ENCODE peak calls at places on chromosomes 3 and 15, in four cellular contexts. One of them, this sample, is unnamed.

GRCh38 chr3:189167027-189167766 is 4.6 kb upstream of the TPRG1 start:
- DNase-seq in GM23338: peak
- DNase-seq in iris pigment epithelial cell: no peak
- DNase-seq in PC-3: peak
- DNase-seq in this sample: no peak

GRCh38 chr15:30985081-30985531 is 6.3 kb downstream of the MTMR10 start:
- DNase-seq in iris pigment epithelial cell: peak
- DNase-seq in GM23338: no peak
- DNase-seq in PC-3: no peak
- DNase-seq in this sample: peak

GRCh38 chr3:57755368-57756021 is 614 bp upstream of the SLMAP start:
- DNase-seq in PC-3: peak
- DNase-seq in iris pigment epithelial cell: peak
- DNase-seq in GM23338: peak
- DNase-seq in this sample: peak

GRCh38 chr3:155747867-155748266 is 3.0 kb upstream of the PLCH1 start:
- DNase-seq in iris pigment epithelial cell: no peak
- DNase-seq in GM23338: no peak
- DNase-seq in PC-3: no peak
- DNase-seq in this sample: no peak

GRCh38 chr3:106309274-106309673 is 440.5 kb upstream of the CBLB start:
- DNase-seq in PC-3: no peak
- DNase-seq in GM23338: peak
- DNase-seq in iris pigment epithelial cell: no peak
- DNase-seq in this sample: no peak

GRCh38 chr3:13091898-13092620 is 18.8 kb upstream of the IQSEC1 start:
- DNase-seq in GM23338: peak
- DNase-seq in iris pigment epithelial cell: peak
- DNase-seq in PC-3: peak
- DNase-seq in this sample: peak

GRCh38 chr3:158773166-158773565 is 28.7 kb upstream of the MFSD1 start:
- DNase-seq in GM23338: no peak
- DNase-seq in PC-3: no peak
- DNase-seq in iris pigment epithelial cell: no peak
- DNase-seq in this sample: no peak

GRCh38 chr3:31041161-31041978 is 146.9 kb upstream of the GADL1 start:
- DNase-seq in iris pigment epithelial cell: peak
- DNase-seq in PC-3: peak
- DNase-seq in GM23338: peak
- DNase-seq in this sample: peak

GRCh38 chr3:71846189-71846588 is 61.2 kb upstream of the PROK2 start:
- DNase-seq in GM23338: no peak
- DNase-seq in PC-3: no peak
- DNase-seq in iris pigment epithelial cell: no peak
- DNase-seq in this sample: peak

GRCh38 chr15:63917588-63918316 is 84.0 kb upstream of the HERC1 start:
- DNase-seq in PC-3: no peak
- DNase-seq in iris pigment epithelial cell: no peak
- DNase-seq in GM23338: no peak
- DNase-seq in this sample: no peak

GRCh38 chr3:64163755-64164148 is 61.5 kb downstream of the PRICKLE2 start:
- DNase-seq in GM23338: peak
- DNase-seq in PC-3: peak
- DNase-seq in iris pigment epithelial cell: peak
- DNase-seq in this sample: peak

GRCh38 chr3:152019516-152019915 is 146.1 kb downstream of the SUCNR1 start:
- DNase-seq in iris pigment epithelial cell: peak
- DNase-seq in PC-3: peak
- DNase-seq in GM23338: no peak
- DNase-seq in this sample: no peak

GRCh38 chr3:100850156-100850555 is 140.9 kb downstream of the TFG start:
- DNase-seq in GM23338: no peak
- DNase-seq in iris pigment epithelial cell: no peak
- DNase-seq in PC-3: no peak
- DNase-seq in this sample: no peak

GRCh38 chr15:25846377-25846776 is 16.8 kb downstream of the ATP10A start:
- DNase-seq in iris pigment epithelial cell: no peak
- DNase-seq in GM23338: no peak
- DNase-seq in PC-3: no peak
- DNase-seq in this sample: no peak

GRCh38 chr3:185656321-185656840 is 70.3 kb downstream of the SENP2 start:
- DNase-seq in iris pigment epithelial cell: peak
- DNase-seq in PC-3: peak
- DNase-seq in GM23338: no peak
- DNase-seq in this sample: peak

GRCh38 chr3:15636028-15636709 is 34.6 kb downstream of the BTD start:
- DNase-seq in GM23338: no peak
- DNase-seq in iris pigment epithelial cell: peak
- DNase-seq in PC-3: peak
- DNase-seq in this sample: peak

GRCh38 chr3:161274691-161275298 is 53.7 kb downstream of the NMD3 start:
- DNase-seq in iris pigment epithelial cell: peak
- DNase-seq in GM23338: peak
- DNase-seq in PC-3: peak
- DNase-seq in this sample: peak

GRCh38 chr15:50307799-50308198 is 42.3 kb upstream of the HDC start:
- DNase-seq in GM23338: no peak
- DNase-seq in PC-3: no peak
- DNase-seq in iris pigment epithelial cell: no peak
- DNase-seq in this sample: no peak

GRCh38 chr3:46717447-46718231 is at the start of gene PRSS50:
- DNase-seq in PC-3: no peak
- DNase-seq in iris pigment epithelial cell: no peak
- DNase-seq in GM23338: peak
- DNase-seq in this sample: no peak

GRCh38 chr15:52013151-52013791 is 5.7 kb upstream of the MAPK6 start:
- DNase-seq in PC-3: peak
- DNase-seq in iris pigment epithelial cell: peak
- DNase-seq in GM23338: no peak
- DNase-seq in this sample: peak

GRCh38 chr3:87228316-87228715 is 1.2 kb downstream of the CHMP2B start:
- DNase-seq in PC-3: peak
- DNase-seq in GM23338: no peak
- DNase-seq in iris pigment epithelial cell: no peak
- DNase-seq in this sample: peak

GRCh38 chr15:58546635-58547627 is 115.1 kb downstream of the LIPC start:
- DNase-seq in PC-3: peak
- DNase-seq in GM23338: no peak
- DNase-seq in iris pigment epithelial cell: peak
- DNase-seq in this sample: peak

GRCh38 chr15:65089206-65089824 is 12.8 kb downstream of the KBTBD13 start:
- DNase-seq in GM23338: no peak
- DNase-seq in iris pigment epithelial cell: peak
- DNase-seq in PC-3: no peak
- DNase-seq in this sample: no peak

GRCh38 chr3:187678869-187679268 is 8.7 kb upstream of the SST start:
- DNase-seq in iris pigment epithelial cell: peak
- DNase-seq in PC-3: peak
- DNase-seq in GM23338: peak
- DNase-seq in this sample: peak

GRCh38 chr3:127277591-127277990 is 10.3 kb downstream of the PRR20G start:
- DNase-seq in iris pigment epithelial cell: no peak
- DNase-seq in GM23338: no peak
- DNase-seq in PC-3: peak
- DNase-seq in this sample: no peak

GRCh38 chr3:58900372-58900771 is 149.5 kb downstream of the CFAP20DC start:
- DNase-seq in GM23338: no peak
- DNase-seq in iris pigment epithelial cell: no peak
- DNase-seq in PC-3: no peak
- DNase-seq in this sample: no peak

GRCh38 chr15:71440479-71441071 is 325.3 kb downstream of the THSD4 start:
- DNase-seq in GM23338: peak
- DNase-seq in iris pigment epithelial cell: peak
- DNase-seq in PC-3: peak
- DNase-seq in this sample: peak

GRCh38 chr15:49558924-49559323 is 61.7 kb downstream of the FAM227B start:
- DNase-seq in iris pigment epithelial cell: peak
- DNase-seq in GM23338: no peak
- DNase-seq in PC-3: no peak
- DNase-seq in this sample: peak

GRCh38 chr15:94274745-94275144 is 43.4 kb downstream of the MCTP2 start:
- DNase-seq in iris pigment epithelial cell: no peak
- DNase-seq in PC-3: no peak
- DNase-seq in GM23338: no peak
- DNase-seq in this sample: no peak

GRCh38 chr3:24012589-24013257 is 67.6 kb downstream of the NR1D2 start:
- DNase-seq in GM23338: no peak
- DNase-seq in iris pigment epithelial cell: peak
- DNase-seq in PC-3: no peak
- DNase-seq in this sample: no peak

GRCh38 chr3:165839296-165840076 is 2.3 kb upstream of the BCHE start:
- DNase-seq in GM23338: peak
- DNase-seq in PC-3: no peak
- DNase-seq in iris pigment epithelial cell: peak
- DNase-seq in this sample: no peak

GRCh38 chr3:169552533-169552932 is 111.0 kb downstream of the MECOM start:
- DNase-seq in GM23338: no peak
- DNase-seq in PC-3: peak
- DNase-seq in iris pigment epithelial cell: no peak
- DNase-seq in this sample: no peak

GRCh38 chr15:81060470-81060869 is 59.7 kb downstream of the TLNRD1 start:
- DNase-seq in iris pigment epithelial cell: no peak
- DNase-seq in GM23338: no peak
- DNase-seq in PC-3: no peak
- DNase-seq in this sample: no peak

GRCh38 chr3:192870785-192871184 is 46.9 kb downstream of the MB21D2 start:
- DNase-seq in PC-3: no peak
- DNase-seq in GM23338: no peak
- DNase-seq in iris pigment epithelial cell: no peak
- DNase-seq in this sample: no peak

This sample was measured in fibroblast of mammary gland.